ENCODE peak calls at places on chromosomes 4 and X, in nine cellular contexts. R is endothelial cell, O is Calu3, I is GM12878, A is mammary epithelial cell, Z is AG09319, E is lower leg skin, K is thyroid gland, M is left lung. W is an unnamed sample.

GRCh38 chr4:107035711-107036601 is at the start of gene DKK2:
- DNase-seq in K (peak), R (peak), M (peak), E (peak), Z (no peak), I (no peak), A (no peak), O (no peak), W (peak)

GRCh38 chr4:187612211-187612780 is 383.3 kb upstream of the ZFP42 start:
- DNase-seq in O (no peak), Z (no peak), I (no peak), A (no peak), E (peak), K (no peak), R (no peak), M (no peak), W (no peak)

GRCh38 chrX:122196338-122196737 is 987.7 kb upstream of the GRIA3 start:
- DNase-seq in Z (no peak), O (no peak), R (no peak), K (no peak), I (no peak), E (no peak), A (no peak), M (no peak), W (no peak)

GRCh38 chr4:95545526-95545925 is 3.2 kb downstream of the UNC5C start:
- DNase-seq in A (peak), E (no peak), R (no peak), O (no peak), I (no peak), M (peak), K (peak), Z (no peak), W (no peak)

GRCh38 chr4:159024828-159025227 is 78.1 kb upstream of the RAPGEF2 start:
- DNase-seq in R (no peak), O (no peak), M (no peak), A (no peak), E (no peak), I (no peak), Z (no peak), K (no peak), W (no peak)

GRCh38 chr4:78747328-78747946 is 28.7 kb upstream of the BMP2K start:
- DNase-seq in I (no peak), O (no peak), E (no peak), M (no peak), R (no peak), Z (peak), K (no peak), A (no peak), W (no peak)

GRCh38 chr4:76600447-76600846 is 165.4 kb downstream of the SHROOM3 start:
- DNase-seq in O (no peak), M (no peak), I (no peak), E (no peak), K (no peak), Z (no peak), A (no peak), R (no peak), W (no peak)

GRCh38 chr4:55214172-55214571 is 88.8 kb upstream of the KDR start:
- DNase-seq in E (no peak), R (peak), O (no peak), M (no peak), I (no peak), Z (no peak), A (peak), K (no peak), W (peak)

GRCh38 chrX:110853610-110854009 is 58.0 kb upstream of the CHRDL1 start:
- DNase-seq in Z (no peak), K (peak), E (peak), R (peak), I (no peak), M (no peak), O (peak), A (peak), W (peak)

GRCh38 chr4:71202703-71203102 is 136.1 kb upstream of the SLC4A4 start:
- DNase-seq in A (no peak), Z (no peak), O (no peak), I (no peak), K (no peak), R (no peak), M (no peak), E (no peak), W (no peak)

GRCh38 chr4:136841526-136841925 is 690.8 kb downstream of the PCDH18 start:
- DNase-seq in R (no peak), O (no peak), K (no peak), E (no peak), A (no peak), M (no peak), Z (no peak), I (no peak), W (no peak)

GRCh38 chr4:6633091-6633906 is 7.2 kb upstream of the MRFAP1 start:
- DNase-seq in K (no peak), R (no peak), A (no peak), E (no peak), M (no peak), I (no peak), O (no peak), Z (peak), W (peak)

GRCh38 chr4:55733874-55734437 is 85.6 kb upstream of the EXOC1L start:
- DNase-seq in O (peak), K (peak), E (peak), M (peak), A (peak), I (no peak), Z (peak), R (no peak), W (peak)

GRCh38 chr4:22237155-22237751 is 278.6 kb downstream of the ADGRA3 start:
- DNase-seq in M (peak), K (peak), Z (no peak), E (no peak), I (no peak), A (no peak), O (peak), R (peak), W (peak)

GRCh38 chr4:141849778-141850177 is 213.4 kb downstream of the IL15 start:
- DNase-seq in O (no peak), R (no peak), Z (no peak), E (no peak), K (no peak), I (no peak), M (no peak), A (no peak), W (no peak)

GRCh38 chrX:12965390-12965940 is 9.4 kb upstream of the TMSB4X start:
- DNase-seq in E (no peak), K (no peak), I (no peak), R (no peak), M (no peak), A (no peak), Z (no peak), O (no peak), W (no peak)

GRCh38 chr4:8122746-8123145 is 35.9 kb downstream of the ABLIM2 start:
- DNase-seq in O (no peak), Z (no peak), I (no peak), M (peak), K (no peak), A (no peak), E (no peak), R (no peak), W (no peak)

GRCh38 chr4:24625091-24625490 is 40.7 kb upstream of the DHX15 start:
- DNase-seq in K (no peak), I (no peak), Z (no peak), A (peak), E (no peak), O (no peak), R (no peak), M (no peak), W (peak)

GRCh38 chrX:125203737-125204578 is 115.7 kb upstream of the TEX13C start:
- DNase-seq in Z (no peak), M (peak), A (peak), K (peak), O (no peak), R (peak), I (no peak), E (peak), W (peak)

GRCh38 chrX:11787564-11787963 is 29.5 kb downstream of the MSL3 start:
- DNase-seq in M (peak), R (peak), K (peak), O (peak), A (no peak), I (no peak), Z (peak), E (peak), W (peak)

GRCh38 chr4:65599335-65599734 is 71.0 kb downstream of the EPHA5 start:
- DNase-seq in O (no peak), M (no peak), A (peak), I (no peak), K (no peak), Z (no peak), R (no peak), E (no peak), W (peak)

GRCh38 chr4:5267418-5267817 is 216.1 kb downstream of the STK32B start:
- DNase-seq in O (no peak), I (no peak), E (no peak), M (no peak), K (no peak), Z (no peak), R (no peak), A (no peak), W (no peak)

GRCh38 chr4:75511841-75512240 is 2.4 kb downstream of the RCHY1 start:
- DNase-seq in I (no peak), Z (no peak), E (no peak), M (no peak), K (no peak), R (no peak), O (no peak), A (no peak), W (no peak)

DNA sequence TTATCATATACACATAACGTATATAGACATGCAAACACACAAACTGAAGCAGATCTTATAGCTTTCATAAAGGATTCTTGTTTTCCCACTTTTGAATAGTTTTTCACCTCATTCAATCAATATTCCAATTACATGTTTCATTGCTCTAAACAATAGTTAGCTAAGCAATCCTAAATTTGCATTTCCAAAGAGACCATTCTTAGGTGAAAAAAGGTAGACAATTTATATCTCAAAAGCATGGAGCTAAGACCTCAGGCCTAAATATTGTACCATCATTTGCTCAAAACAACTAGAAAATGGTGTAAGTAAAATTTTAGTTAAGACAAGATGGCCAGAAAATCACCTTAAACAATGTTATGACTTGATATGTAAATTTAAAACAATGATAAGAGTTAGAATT is 1148.5 kb upstream of the DIAPH2 start:
- DNase-seq in Z (no peak), O (no peak), I (no peak), R (no peak), E (no peak), M (no peak), K (no peak), A (no peak), W (no peak)
- TF ChIP-seq CTCF in Z (no peak), O (no peak), I (no peak), R (no peak), E (no peak), M (no peak), K (no peak), A (no peak), W (no peak)

GRCh38 chrX:727738-728621 is 97.4 kb downstream of the SHOX start:
- DNase-seq in K (no peak), R (no peak), E (no peak), M (no peak), Z (no peak), I (no peak), O (peak), A (no peak), W (no peak)
- TF ChIP-seq CTCF in K (no peak), R (no peak), E (no peak), M (no peak), Z (peak), I (no peak), O (no peak), A (peak), W (no peak)

DNA sequence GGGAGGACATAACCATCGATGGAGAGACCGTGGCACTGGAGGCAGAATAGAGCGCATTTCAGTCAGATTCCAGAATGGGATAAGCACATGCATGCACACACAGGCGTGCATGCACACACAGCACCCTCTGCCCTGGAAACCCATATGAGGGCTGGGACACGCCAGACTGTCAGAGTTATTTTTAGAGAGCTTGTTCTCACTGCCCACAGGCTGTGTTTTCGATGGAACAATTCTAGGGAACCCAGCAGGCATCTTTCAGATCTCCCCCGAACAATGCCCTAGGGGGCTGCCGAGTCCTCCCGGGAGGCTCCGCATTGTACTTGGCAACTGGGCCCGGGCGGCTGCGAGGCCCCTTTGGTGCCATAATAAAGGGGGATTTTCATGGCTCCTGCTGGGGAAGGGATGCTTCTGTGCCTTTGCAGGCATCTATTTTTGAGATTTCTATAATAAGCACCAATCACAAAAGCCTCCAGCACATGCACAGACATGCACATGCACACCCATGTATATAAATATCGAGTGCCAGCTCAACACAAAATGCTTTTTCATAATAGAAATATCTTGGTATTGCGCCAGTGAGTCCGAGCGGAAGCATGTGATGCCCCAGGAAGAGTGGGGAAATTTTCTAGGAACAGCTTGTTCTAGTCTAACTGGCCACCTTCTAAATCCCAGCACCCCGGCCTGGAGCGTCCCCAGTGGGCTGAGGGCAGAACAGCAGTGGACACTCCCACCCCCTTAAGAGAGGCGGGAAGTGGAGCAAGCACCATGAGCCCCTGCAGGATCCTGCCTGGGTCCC is 88.6 kb downstream of the PHKA2 start:
- DNase-seq in E (no peak), R (no peak), O (no peak), I (no peak), M (no peak), A (peak), Z (no peak), K (no peak), W (peak)
- TF ChIP-seq CTCF in E (no peak), R (no peak), O (no peak), I (no peak), M (no peak), A (peak), Z (peak), K (no peak), W (peak)

GRCh38 chrX:115425359-115425758 is 135.6 kb upstream of the PLS3 start:
- DNase-seq in K (no peak), O (no peak), E (no peak), A (no peak), M (no peak), I (no peak), Z (no peak), R (no peak), W (no peak)
- TF ChIP-seq CTCF in K (no peak), O (no peak), E (no peak), A (no peak), M (no peak), I (no peak), Z (no peak), R (no peak), W (no peak)

GRCh38 chrX:153794018-153794896 is at the start of the genes IDH3G and SSR4:
- DNase-seq in O (peak), M (peak), R (peak), E (peak), A (peak), Z (peak), I (peak), K (peak), W (peak)
- TF ChIP-seq CTCF in O (no peak), M (peak), R (no peak), E (no peak), A (no peak), Z (no peak), I (no peak), K (no peak), W (no peak)

DNA sequence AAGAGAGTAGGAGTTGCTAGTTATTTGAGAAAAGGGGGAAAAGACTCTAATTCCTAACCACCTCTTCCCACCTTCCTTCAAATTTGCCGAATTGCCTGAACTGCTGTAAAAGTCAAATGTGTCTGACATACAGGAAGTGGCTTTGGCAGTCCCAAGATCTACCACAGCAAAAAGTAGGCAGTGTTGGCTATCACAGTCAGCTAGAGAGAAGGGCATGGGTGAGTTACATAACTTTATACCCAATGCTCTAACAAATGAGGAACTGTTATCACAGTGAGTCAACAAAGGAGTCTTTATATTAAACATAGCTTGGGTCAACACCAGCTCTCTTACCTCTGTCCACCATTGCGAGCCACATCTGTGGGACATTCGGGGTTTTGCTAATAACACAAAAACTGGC is 2.4 kb upstream of the MBNL3 start:
- DNase-seq in I (no peak), Z (no peak), K (no peak), A (peak), R (no peak), O (peak), M (no peak), E (peak), W (peak)
- TF ChIP-seq CTCF in I (no peak), Z (no peak), K (no peak), A (peak), R (no peak), O (no peak), M (no peak), E (no peak), W (peak)

GRCh38 chr4:183541081-183542045 is 36.5 kb downstream of the ING2 start:
- DNase-seq in I (no peak), M (no peak), K (no peak), Z (peak), O (no peak), E (no peak), A (no peak), R (no peak), W (no peak)
- TF ChIP-seq CTCF in I (no peak), M (no peak), K (no peak), Z (no peak), O (no peak), E (no peak), A (no peak), R (no peak), W (no peak)

GRCh38 chrX:7191681-7192110 is 43.7 kb upstream of the PUDP start:
- DNase-seq in O (no peak), K (no peak), R (peak), A (no peak), Z (no peak), I (no peak), M (no peak), E (no peak), W (no peak)
- TF ChIP-seq CTCF in O (no peak), K (no peak), R (no peak), A (peak), Z (peak), I (peak), M (no peak), E (no peak), W (no peak)

GRCh38 chr4:176569301-176569700 is 223.4 kb downstream of the VEGFC start:
- DNase-seq in I (no peak), Z (no peak), A (no peak), R (no peak), O (no peak), K (no peak), M (no peak), E (no peak), W (peak)
- TF ChIP-seq CTCF in I (no peak), Z (peak), A (no peak), R (no peak), O (no peak), K (no peak), M (no peak), E (no peak), W (peak)

DNA sequence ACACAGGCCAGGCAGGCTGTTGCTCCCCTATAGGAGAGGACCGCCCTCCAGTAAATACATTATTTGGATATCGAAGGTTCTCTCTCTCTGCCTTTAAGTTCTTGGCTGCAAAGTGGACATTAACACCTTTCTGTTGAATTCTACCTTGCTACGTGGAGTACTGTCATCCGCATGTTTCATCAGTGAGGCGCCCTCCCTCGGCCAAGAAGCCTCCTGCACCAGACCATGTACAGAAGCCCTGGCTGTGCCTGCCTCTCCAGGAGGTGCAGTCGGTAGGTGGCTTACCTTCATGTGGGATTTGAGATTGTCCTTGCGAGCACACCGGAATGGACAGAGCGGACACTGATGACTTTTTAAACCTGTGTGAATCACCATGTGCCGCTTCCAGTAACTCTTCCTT is 46.7 kb downstream of the ZNF827 start:
- DNase-seq in O (no peak), M (no peak), E (no peak), Z (no peak), I (no peak), R (peak), K (no peak), A (no peak), W (no peak)
- TF ChIP-seq CTCF in O (no peak), M (no peak), E (no peak), Z (no peak), I (no peak), R (no peak), K (no peak), A (peak), W (peak)